ENCODE peak calls at places on chromosome 9, in seven cellular contexts. One of them, this sample, is unnamed.

GRCh38 chr9:133439337-133439736 is 17.2 kb downstream of the ADAMTS13 start:
- DNase-seq in neural crest cell: no peak
- DNase-seq in GM12865: no peak
- DNase-seq in WTC11: no peak
- DNase-seq in brain microvascular endothelial cell: no peak
- DNase-seq in transverse colon: no peak
- DNase-seq in Calu3: no peak
- DNase-seq in this sample: no peak

GRCh38 chr9:114156658-114157421 is 1.5 kb downstream of the COL27A1 start:
- DNase-seq in neural crest cell: peak
- DNase-seq in GM12865: no peak
- DNase-seq in WTC11: peak
- DNase-seq in brain microvascular endothelial cell: peak
- DNase-seq in transverse colon: peak
- DNase-seq in Calu3: no peak
- DNase-seq in this sample: no peak

GRCh38 chr9:88818495-88819201 is 172.6 kb upstream of the S1PR3 start:
- DNase-seq in neural crest cell: no peak
- DNase-seq in GM12865: no peak
- DNase-seq in WTC11: no peak
- DNase-seq in brain microvascular endothelial cell: peak
- DNase-seq in transverse colon: no peak
- DNase-seq in Calu3: no peak
- DNase-seq in this sample: no peak

GRCh38 chr9:128553695-128554094 is 1.3 kb downstream of the SPTAN1 start:
- DNase-seq in neural crest cell: no peak
- DNase-seq in GM12865: no peak
- DNase-seq in WTC11: no peak
- DNase-seq in brain microvascular endothelial cell: peak
- DNase-seq in transverse colon: no peak
- DNase-seq in Calu3: no peak
- DNase-seq in this sample: no peak

GRCh38 chr9:93092171-93092991 is 3.6 kb upstream of the CARD19 start:
- DNase-seq in neural crest cell: no peak
- DNase-seq in GM12865: no peak
- DNase-seq in WTC11: peak
- DNase-seq in brain microvascular endothelial cell: no peak
- DNase-seq in transverse colon: peak
- DNase-seq in Calu3: no peak
- DNase-seq in this sample: no peak

GRCh38 chr9:29001006-29001405 is 1427.7 kb upstream of the C9orf72 start:
- DNase-seq in neural crest cell: no peak
- DNase-seq in GM12865: no peak
- DNase-seq in WTC11: no peak
- DNase-seq in brain microvascular endothelial cell: no peak
- DNase-seq in transverse colon: no peak
- DNase-seq in Calu3: no peak
- DNase-seq in this sample: no peak

GRCh38 chr9:36450110-36450732 is 50.2 kb upstream of the RNF38 start:
- DNase-seq in neural crest cell: no peak
- DNase-seq in GM12865: peak
- DNase-seq in WTC11: no peak
- DNase-seq in brain microvascular endothelial cell: peak
- DNase-seq in transverse colon: no peak
- DNase-seq in Calu3: peak
- DNase-seq in this sample: no peak

GRCh38 chr9:37412431-37413151 is 9.9 kb upstream of the GRHPR start:
- DNase-seq in neural crest cell: no peak
- DNase-seq in GM12865: peak
- DNase-seq in WTC11: no peak
- DNase-seq in brain microvascular endothelial cell: no peak
- DNase-seq in transverse colon: no peak
- DNase-seq in Calu3: no peak
- DNase-seq in this sample: no peak

GRCh38 chr9:33921967-33922895 is 105.3 kb downstream of the UBE2R2 start:
- DNase-seq in neural crest cell: no peak
- DNase-seq in GM12865: peak
- DNase-seq in WTC11: peak
- DNase-seq in brain microvascular endothelial cell: peak
- DNase-seq in transverse colon: no peak
- DNase-seq in Calu3: peak
- DNase-seq in this sample: no peak

GRCh38 chr9:130869250-130869649 is 27.4 kb downstream of the QRFP start:
- DNase-seq in neural crest cell: no peak
- DNase-seq in GM12865: no peak
- DNase-seq in WTC11: no peak
- DNase-seq in brain microvascular endothelial cell: peak
- DNase-seq in transverse colon: peak
- DNase-seq in Calu3: no peak
- DNase-seq in this sample: no peak

GRCh38 chr9:38141751-38142150 is 72.7 kb upstream of the SHB start:
- DNase-seq in neural crest cell: no peak
- DNase-seq in GM12865: peak
- DNase-seq in WTC11: no peak
- DNase-seq in brain microvascular endothelial cell: peak
- DNase-seq in transverse colon: no peak
- DNase-seq in Calu3: no peak
- DNase-seq in this sample: no peak

GRCh38 chr9:3733039-3733408 is 207.2 kb upstream of the RFX3 start:
- DNase-seq in neural crest cell: no peak
- DNase-seq in GM12865: peak
- DNase-seq in WTC11: no peak
- DNase-seq in brain microvascular endothelial cell: no peak
- DNase-seq in transverse colon: no peak
- DNase-seq in Calu3: no peak
- DNase-seq in this sample: no peak

GRCh38 chr9:90365646-90366045 is 277.0 kb downstream of the DIRAS2 start:
- DNase-seq in neural crest cell: no peak
- DNase-seq in GM12865: no peak
- DNase-seq in WTC11: no peak
- DNase-seq in brain microvascular endothelial cell: no peak
- DNase-seq in transverse colon: no peak
- DNase-seq in Calu3: no peak
- DNase-seq in this sample: no peak

GRCh38 chr9:89648247-89649000 is 43.6 kb downstream of the GADD45G start:
- DNase-seq in neural crest cell: no peak
- DNase-seq in GM12865: no peak
- DNase-seq in WTC11: no peak
- DNase-seq in brain microvascular endothelial cell: no peak
- DNase-seq in transverse colon: no peak
- DNase-seq in Calu3: no peak
- DNase-seq in this sample: no peak

GRCh38 chr9:132032584-132032945 is 47.1 kb downstream of the MED27 start:
- DNase-seq in neural crest cell: no peak
- DNase-seq in GM12865: no peak
- DNase-seq in WTC11: peak
- DNase-seq in brain microvascular endothelial cell: no peak
- DNase-seq in transverse colon: no peak
- DNase-seq in Calu3: no peak
- DNase-seq in this sample: no peak

GRCh38 chr9:118644066-118644465 is 725.2 kb downstream of the BRINP1 start:
- DNase-seq in neural crest cell: no peak
- DNase-seq in GM12865: no peak
- DNase-seq in WTC11: no peak
- DNase-seq in brain microvascular endothelial cell: no peak
- DNase-seq in transverse colon: no peak
- DNase-seq in Calu3: no peak
- DNase-seq in this sample: no peak

GRCh38 chr9:87167161-87167560 is 219.9 kb upstream of the GAS1 start:
- DNase-seq in neural crest cell: no peak
- DNase-seq in GM12865: no peak
- DNase-seq in WTC11: no peak
- DNase-seq in brain microvascular endothelial cell: no peak
- DNase-seq in transverse colon: no peak
- DNase-seq in Calu3: no peak
- DNase-seq in this sample: no peak
- TF ChIP-seq CTCF in neural crest cell: no peak
- TF ChIP-seq CTCF in GM12865: no peak
- TF ChIP-seq CTCF in WTC11: no peak
- TF ChIP-seq CTCF in brain microvascular endothelial cell: no peak
- TF ChIP-seq CTCF in transverse colon: no peak
- TF ChIP-seq CTCF in Calu3: no peak
- TF ChIP-seq CTCF in this sample: no peak

GRCh38 chr9:95876138-95876444 is 600 bp downstream of the ERCC6L2 start:
- DNase-seq in neural crest cell: no peak
- DNase-seq in GM12865: no peak
- DNase-seq in WTC11: no peak
- DNase-seq in brain microvascular endothelial cell: no peak
- DNase-seq in transverse colon: no peak
- DNase-seq in Calu3: no peak
- DNase-seq in this sample: no peak

GRCh38 chr9:95874303-95874988 is 1.0 kb upstream of the ERCC6L2 start:
- DNase-seq in neural crest cell: no peak
- DNase-seq in GM12865: peak
- DNase-seq in WTC11: no peak
- DNase-seq in brain microvascular endothelial cell: no peak
- DNase-seq in transverse colon: no peak
- DNase-seq in Calu3: no peak
- DNase-seq in this sample: no peak

GRCh38 chr9:95875305-95876137 is at the start of gene ERCC6L2:
- DNase-seq in neural crest cell: peak
- DNase-seq in GM12865: peak
- DNase-seq in WTC11: peak
- DNase-seq in brain microvascular endothelial cell: peak
- DNase-seq in transverse colon: peak
- DNase-seq in Calu3: peak
- DNase-seq in this sample: peak

GRCh38 chr9:95876595-95876994 is 1.1 kb downstream of the ERCC6L2 start:
- DNase-seq in neural crest cell: no peak
- DNase-seq in GM12865: peak
- DNase-seq in WTC11: no peak
- DNase-seq in brain microvascular endothelial cell: peak
- DNase-seq in transverse colon: no peak
- DNase-seq in Calu3: no peak
- DNase-seq in this sample: no peak

GRCh38 chr9:95874989-95875304 is 544 bp upstream of the ERCC6L2 start:
- DNase-seq in neural crest cell: peak
- DNase-seq in GM12865: peak
- DNase-seq in WTC11: peak
- DNase-seq in brain microvascular endothelial cell: peak
- DNase-seq in transverse colon: peak
- DNase-seq in Calu3: peak
- DNase-seq in this sample: no peak
- TF ChIP-seq CTCF in neural crest cell: no peak
- TF ChIP-seq CTCF in GM12865: no peak
- TF ChIP-seq CTCF in WTC11: no peak
- TF ChIP-seq CTCF in brain microvascular endothelial cell: no peak
- TF ChIP-seq CTCF in transverse colon: peak
- TF ChIP-seq CTCF in Calu3: no peak
- TF ChIP-seq CTCF in this sample: no peak

DNA sequence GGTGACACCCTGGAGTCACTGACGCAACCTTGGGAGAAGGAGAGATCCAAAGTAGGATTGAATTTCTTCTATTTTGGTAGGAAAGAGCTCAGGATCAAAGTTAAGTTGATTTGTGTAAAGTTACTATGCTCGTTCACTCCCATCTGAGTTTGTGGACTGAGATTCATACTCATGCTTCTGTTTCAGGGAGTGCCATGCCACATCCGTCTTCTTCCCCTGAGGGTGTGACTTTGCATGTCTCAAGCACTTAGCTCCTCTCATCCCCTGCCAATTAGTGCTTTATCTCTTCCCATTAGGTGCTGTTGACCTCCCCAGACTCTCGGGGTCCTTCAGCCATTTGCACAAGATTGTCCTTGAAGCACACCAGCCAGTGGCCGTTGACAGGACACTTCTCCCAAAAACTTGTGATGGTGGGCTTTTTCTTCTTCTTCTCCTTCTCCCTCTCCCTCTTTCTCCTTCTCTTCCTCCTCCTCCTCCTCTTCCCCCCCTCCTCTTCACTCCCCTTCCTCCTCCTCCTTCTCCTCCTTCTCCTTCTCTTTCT is 232.2 kb upstream of the KLF4 start:
- DNase-seq in neural crest cell: no peak
- DNase-seq in GM12865: no peak
- DNase-seq in WTC11: no peak
- DNase-seq in brain microvascular endothelial cell: no peak
- DNase-seq in transverse colon: no peak
- DNase-seq in Calu3: no peak
- DNase-seq in this sample: no peak
- TF ChIP-seq CTCF in neural crest cell: no peak
- TF ChIP-seq CTCF in GM12865: no peak
- TF ChIP-seq CTCF in WTC11: no peak
- TF ChIP-seq CTCF in brain microvascular endothelial cell: no peak
- TF ChIP-seq CTCF in transverse colon: no peak
- TF ChIP-seq CTCF in Calu3: no peak
- TF ChIP-seq CTCF in this sample: no peak

GRCh38 chr9:73515216-73515615 is 363.6 kb downstream of the ANXA1 start:
- DNase-seq in neural crest cell: no peak
- DNase-seq in GM12865: no peak
- DNase-seq in WTC11: no peak
- DNase-seq in brain microvascular endothelial cell: no peak
- DNase-seq in transverse colon: no peak
- DNase-seq in Calu3: no peak
- DNase-seq in this sample: no peak
- TF ChIP-seq CTCF in neural crest cell: no peak
- TF ChIP-seq CTCF in GM12865: no peak
- TF ChIP-seq CTCF in WTC11: no peak
- TF ChIP-seq CTCF in brain microvascular endothelial cell: no peak
- TF ChIP-seq CTCF in transverse colon: no peak
- TF ChIP-seq CTCF in Calu3: no peak
- TF ChIP-seq CTCF in this sample: no peak

GRCh38 chr9:96158909-96159575 is 142.9 kb downstream of the HSD17B3 start:
- DNase-seq in neural crest cell: no peak
- DNase-seq in GM12865: no peak
- DNase-seq in WTC11: no peak
- DNase-seq in brain microvascular endothelial cell: no peak
- DNase-seq in transverse colon: no peak
- DNase-seq in Calu3: no peak
- DNase-seq in this sample: no peak

GRCh38 chr9:96161819-96162218 is 140.2 kb downstream of the HSD17B3 start:
- DNase-seq in neural crest cell: no peak
- DNase-seq in GM12865: no peak
- DNase-seq in WTC11: no peak
- DNase-seq in brain microvascular endothelial cell: no peak
- DNase-seq in transverse colon: no peak
- DNase-seq in Calu3: no peak
- DNase-seq in this sample: no peak

GRCh38 chr9:96159596-96159995 is 142.4 kb downstream of the HSD17B3 start:
- DNase-seq in neural crest cell: no peak
- DNase-seq in GM12865: no peak
- DNase-seq in WTC11: no peak
- DNase-seq in brain microvascular endothelial cell: no peak
- DNase-seq in transverse colon: no peak
- DNase-seq in Calu3: no peak
- DNase-seq in this sample: no peak

GRCh38 chr9:96160168-96160567 is 141.8 kb downstream of the HSD17B3 start:
- DNase-seq in neural crest cell: no peak
- DNase-seq in GM12865: no peak
- DNase-seq in WTC11: no peak
- DNase-seq in brain microvascular endothelial cell: no peak
- DNase-seq in transverse colon: no peak
- DNase-seq in Calu3: no peak
- DNase-seq in this sample: no peak

DNA sequence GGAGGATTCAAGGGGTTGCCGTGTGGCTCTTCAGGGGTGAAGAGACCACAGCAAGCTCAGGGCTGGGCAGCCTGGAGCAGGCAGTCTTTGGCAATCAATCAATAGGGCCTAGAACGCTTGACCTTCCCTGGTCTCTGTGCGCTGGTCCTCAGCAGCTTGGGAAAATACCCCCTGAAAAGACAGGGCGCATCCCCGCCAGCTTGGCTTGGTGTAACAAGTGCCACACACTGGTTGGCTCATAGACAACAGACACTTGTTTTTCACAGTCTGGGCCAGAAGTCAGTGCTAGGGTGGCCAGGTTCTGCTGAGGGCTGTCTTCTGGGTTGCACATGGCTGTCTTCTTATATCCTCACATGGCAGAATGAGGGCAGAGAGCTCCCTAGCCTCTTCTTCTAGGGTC is 141.1 kb downstream of the HSD17B3 start:
- DNase-seq in neural crest cell: no peak
- DNase-seq in GM12865: no peak
- DNase-seq in WTC11: no peak
- DNase-seq in brain microvascular endothelial cell: no peak
- DNase-seq in transverse colon: no peak
- DNase-seq in Calu3: no peak
- DNase-seq in this sample: no peak
- TF ChIP-seq CTCF in neural crest cell: no peak
- TF ChIP-seq CTCF in GM12865: no peak
- TF ChIP-seq CTCF in WTC11: no peak
- TF ChIP-seq CTCF in brain microvascular endothelial cell: no peak
- TF ChIP-seq CTCF in transverse colon: no peak
- TF ChIP-seq CTCF in Calu3: no peak
- TF ChIP-seq CTCF in this sample: no peak